ENCODE peak calls at places on chromosomes 13 and 19, in seven cellular contexts. One of them, this sample, is unnamed.

GRCh38 chr13:51107996-51108395 is 3.1 kb downstream of the C13orf42 start:
- DNase-seq in prostate gland: no peak
- DNase-seq in T-helper 9 cell: no peak
- DNase-seq in activated CD4-positive, alpha-beta T cell treated with anti-CD3 and anti-CD28 coated beads for 48 hours: no peak
- DNase-seq in retina: no peak
- DNase-seq in SK-N-DZ: no peak
- DNase-seq in neural crest cell: no peak
- DNase-seq in this sample: no peak

GRCh38 chr13:32017449-32017848 is 14.1 kb upstream of the FRY start:
- DNase-seq in prostate gland: no peak
- DNase-seq in T-helper 9 cell: no peak
- DNase-seq in activated CD4-positive, alpha-beta T cell treated with anti-CD3 and anti-CD28 coated beads for 48 hours: no peak
- DNase-seq in retina: no peak
- DNase-seq in SK-N-DZ: no peak
- DNase-seq in neural crest cell: no peak
- DNase-seq in this sample: no peak

GRCh38 chr19:18049390-18049789 is 37.3 kb downstream of the IL12RB1 start:
- DNase-seq in prostate gland: peak; percentile 30
- DNase-seq in T-helper 9 cell: no peak
- DNase-seq in activated CD4-positive, alpha-beta T cell treated with anti-CD3 and anti-CD28 coated beads for 48 hours: no peak
- DNase-seq in retina: no peak
- DNase-seq in SK-N-DZ: no peak
- DNase-seq in neural crest cell: no peak
- DNase-seq in this sample: peak; percentile 53

GRCh38 chr19:45125975-45126493 is 33.1 kb downstream of the PPP1R37 start:
- DNase-seq in prostate gland: peak; percentile 60
- DNase-seq in T-helper 9 cell: peak; percentile 48
- DNase-seq in activated CD4-positive, alpha-beta T cell treated with anti-CD3 and anti-CD28 coated beads for 48 hours: peak; percentile 84
- DNase-seq in retina: peak; percentile 42
- DNase-seq in SK-N-DZ: peak; percentile 48
- DNase-seq in neural crest cell: peak; percentile 64
- DNase-seq in this sample: peak; percentile 35

GRCh38 chr19:6894313-6894712 is 6.9 kb downstream of the ADGRE1 start:
- DNase-seq in prostate gland: no peak
- DNase-seq in T-helper 9 cell: no peak
- DNase-seq in activated CD4-positive, alpha-beta T cell treated with anti-CD3 and anti-CD28 coated beads for 48 hours: no peak
- DNase-seq in retina: no peak
- DNase-seq in SK-N-DZ: no peak
- DNase-seq in neural crest cell: no peak
- DNase-seq in this sample: no peak

GRCh38 chr13:51542358-51542972 is 41.8 kb upstream of the WDFY2 start:
- DNase-seq in prostate gland: peak; percentile 18
- DNase-seq in T-helper 9 cell: no peak
- DNase-seq in activated CD4-positive, alpha-beta T cell treated with anti-CD3 and anti-CD28 coated beads for 48 hours: no peak
- DNase-seq in retina: no peak
- DNase-seq in SK-N-DZ: peak; percentile 41
- DNase-seq in neural crest cell: peak; percentile 6
- DNase-seq in this sample: no peak

GRCh38 chr13:107348931-107349330 is 781.0 kb upstream of the ARGLU1 start:
- DNase-seq in prostate gland: no peak
- DNase-seq in T-helper 9 cell: no peak
- DNase-seq in activated CD4-positive, alpha-beta T cell treated with anti-CD3 and anti-CD28 coated beads for 48 hours: no peak
- DNase-seq in retina: no peak
- DNase-seq in SK-N-DZ: no peak
- DNase-seq in neural crest cell: no peak
- DNase-seq in this sample: no peak

GRCh38 chr19:56156768-56157167 is 15.7 kb downstream of the ZNF444 start:
- DNase-seq in prostate gland: no peak
- DNase-seq in T-helper 9 cell: no peak
- DNase-seq in activated CD4-positive, alpha-beta T cell treated with anti-CD3 and anti-CD28 coated beads for 48 hours: no peak
- DNase-seq in retina: no peak
- DNase-seq in SK-N-DZ: no peak
- DNase-seq in neural crest cell: no peak
- DNase-seq in this sample: no peak

GRCh38 chr13:31629085-31629785 is 110.1 kb upstream of the RXFP2 start:
- DNase-seq in prostate gland: no peak
- DNase-seq in T-helper 9 cell: no peak
- DNase-seq in activated CD4-positive, alpha-beta T cell treated with anti-CD3 and anti-CD28 coated beads for 48 hours: no peak
- DNase-seq in retina: no peak
- DNase-seq in SK-N-DZ: no peak
- DNase-seq in neural crest cell: no peak
- DNase-seq in this sample: no peak

GRCh38 chr19:18091217-18091608 is 4.5 kb upstream of the IL12RB1 start:
- DNase-seq in prostate gland: no peak
- DNase-seq in T-helper 9 cell: peak; percentile 73
- DNase-seq in activated CD4-positive, alpha-beta T cell treated with anti-CD3 and anti-CD28 coated beads for 48 hours: peak; percentile 91
- DNase-seq in retina: no peak
- DNase-seq in SK-N-DZ: no peak
- DNase-seq in neural crest cell: no peak
- DNase-seq in this sample: peak; percentile 62

GRCh38 chr13:49840266-49840665 is 47.8 kb upstream of the KPNA3 start:
- DNase-seq in prostate gland: no peak
- DNase-seq in T-helper 9 cell: no peak
- DNase-seq in activated CD4-positive, alpha-beta T cell treated with anti-CD3 and anti-CD28 coated beads for 48 hours: no peak
- DNase-seq in retina: no peak
- DNase-seq in SK-N-DZ: no peak
- DNase-seq in neural crest cell: no peak
- DNase-seq in this sample: no peak

GRCh38 chr13:48969685-48970084 is 6.0 kb upstream of the FNDC3A start:
- DNase-seq in prostate gland: no peak
- DNase-seq in T-helper 9 cell: no peak
- DNase-seq in activated CD4-positive, alpha-beta T cell treated with anti-CD3 and anti-CD28 coated beads for 48 hours: no peak
- DNase-seq in retina: no peak
- DNase-seq in SK-N-DZ: peak; percentile 57
- DNase-seq in neural crest cell: no peak
- DNase-seq in this sample: no peak